ENCODE peak calls at places on chromosomes 12 and 14, in nine cellular contexts. One of them, this sample, is unnamed.

GRCh38 chr14:101132588-101132987 is 229.1 kb upstream of the RTL1 start:
- DNase-seq in IMR-90: no peak
- DNase-seq in tibial artery: peak; percentile 7
- DNase-seq in fibroblast of pulmonary artery: no peak
- DNase-seq in OCI-LY7: no peak
- DNase-seq in PC-3: no peak
- DNase-seq in nephron progenitor cell: no peak
- DNase-seq in upper lobe of right lung: no peak
- DNase-seq in AG04450: no peak
- DNase-seq in this sample: no peak

GRCh38 chr14:87457727-87458126 is 535.3 kb downstream of the GALC start:
- DNase-seq in nephron progenitor cell: no peak
- DNase-seq in upper lobe of right lung: no peak
- DNase-seq in PC-3: peak; percentile 12
- DNase-seq in tibial artery: no peak
- DNase-seq in AG04450: no peak
- DNase-seq in IMR-90: no peak
- DNase-seq in OCI-LY7: no peak
- DNase-seq in fibroblast of pulmonary artery: no peak
- DNase-seq in this sample: peak; percentile 32

GRCh38 chr14:94115068-94115591 is 4.6 kb downstream of the IFI27 start:
- DNase-seq in upper lobe of right lung: no peak
- DNase-seq in IMR-90: no peak
- DNase-seq in OCI-LY7: no peak
- DNase-seq in fibroblast of pulmonary artery: no peak
- DNase-seq in PC-3: no peak
- DNase-seq in nephron progenitor cell: no peak
- DNase-seq in AG04450: no peak
- DNase-seq in tibial artery: peak; percentile 39
- DNase-seq in this sample: peak; percentile 25

GRCh38 chr14:57485635-57486034 is 8.0 kb downstream of the CCDC198 start:
- DNase-seq in nephron progenitor cell: no peak
- DNase-seq in upper lobe of right lung: no peak
- DNase-seq in AG04450: no peak
- DNase-seq in PC-3: no peak
- DNase-seq in fibroblast of pulmonary artery: no peak
- DNase-seq in IMR-90: no peak
- DNase-seq in OCI-LY7: peak; percentile 71
- DNase-seq in tibial artery: no peak
- DNase-seq in this sample: no peak

GRCh38 chr14:64279719-64280668 is 14.2 kb downstream of the ESR2 start:
- DNase-seq in nephron progenitor cell: no peak
- DNase-seq in AG04450: no peak
- DNase-seq in tibial artery: no peak
- DNase-seq in IMR-90: peak; percentile 24
- DNase-seq in upper lobe of right lung: no peak
- DNase-seq in PC-3: peak; percentile 61
- DNase-seq in fibroblast of pulmonary artery: peak; percentile 4
- DNase-seq in OCI-LY7: no peak
- DNase-seq in this sample: no peak

GRCh38 chr12:11635341-11635740 is 14.1 kb upstream of the ETV6 start:
- DNase-seq in fibroblast of pulmonary artery: no peak
- DNase-seq in PC-3: peak; percentile 51
- DNase-seq in AG04450: no peak
- DNase-seq in nephron progenitor cell: no peak
- DNase-seq in IMR-90: no peak
- DNase-seq in OCI-LY7: no peak
- DNase-seq in upper lobe of right lung: no peak
- DNase-seq in tibial artery: no peak
- DNase-seq in this sample: peak; percentile 81

GRCh38 chr12:98352218-98352811 is 163.1 kb upstream of the TMPO start:
- DNase-seq in upper lobe of right lung: no peak
- DNase-seq in tibial artery: no peak
- DNase-seq in AG04450: peak; percentile 34
- DNase-seq in IMR-90: peak; percentile 91
- DNase-seq in OCI-LY7: no peak
- DNase-seq in fibroblast of pulmonary artery: peak; percentile 85
- DNase-seq in PC-3: peak; percentile 76
- DNase-seq in nephron progenitor cell: no peak
- DNase-seq in this sample: peak; percentile 77

GRCh38 chr14:52299692-52300278 is 14.3 kb upstream of the PTGER2 start:
- DNase-seq in nephron progenitor cell: no peak
- DNase-seq in upper lobe of right lung: no peak
- DNase-seq in fibroblast of pulmonary artery: peak; percentile 72
- DNase-seq in OCI-LY7: peak; percentile 57
- DNase-seq in IMR-90: peak; percentile 71
- DNase-seq in tibial artery: no peak
- DNase-seq in AG04450: no peak
- DNase-seq in PC-3: peak; percentile 80
- DNase-seq in this sample: peak; percentile 60

GRCh38 chr12:66813137-66813867 is 134.4 kb upstream of the GRIP1 start:
- DNase-seq in nephron progenitor cell: no peak
- DNase-seq in tibial artery: no peak
- DNase-seq in IMR-90: no peak
- DNase-seq in upper lobe of right lung: no peak
- DNase-seq in AG04450: no peak
- DNase-seq in OCI-LY7: peak; percentile 57
- DNase-seq in fibroblast of pulmonary artery: no peak
- DNase-seq in PC-3: peak; percentile 65
- DNase-seq in this sample: peak; percentile 57

GRCh38 chr12:56300644-56301464 is 724 bp upstream of the CS start:
- DNase-seq in tibial artery: no peak
- DNase-seq in PC-3: no peak
- DNase-seq in OCI-LY7: no peak
- DNase-seq in IMR-90: no peak
- DNase-seq in nephron progenitor cell: no peak
- DNase-seq in fibroblast of pulmonary artery: no peak
- DNase-seq in upper lobe of right lung: no peak
- DNase-seq in AG04450: no peak
- DNase-seq in this sample: no peak

GRCh38 chr14:76855066-76855465 is 28.9 kb downstream of the LRRC74A start:
- DNase-seq in OCI-LY7: no peak
- DNase-seq in tibial artery: no peak
- DNase-seq in AG04450: no peak
- DNase-seq in fibroblast of pulmonary artery: no peak
- DNase-seq in PC-3: no peak
- DNase-seq in IMR-90: no peak
- DNase-seq in nephron progenitor cell: no peak
- DNase-seq in upper lobe of right lung: no peak
- DNase-seq in this sample: no peak

GRCh38 chr12:113196996-113197395 is 11.5 kb downstream of the RITA1 start:
- DNase-seq in AG04450: no peak
- DNase-seq in nephron progenitor cell: peak; percentile 45
- DNase-seq in OCI-LY7: peak; percentile 87
- DNase-seq in IMR-90: peak; percentile 78
- DNase-seq in fibroblast of pulmonary artery: peak; percentile 88
- DNase-seq in tibial artery: peak; percentile 78
- DNase-seq in PC-3: peak; percentile 88
- DNase-seq in upper lobe of right lung: no peak
- DNase-seq in this sample: peak; percentile 88

GRCh38 chr14:57209561-57209960 is 59.1 kb downstream of the EXOC5 start:
- DNase-seq in IMR-90: peak; percentile 73
- DNase-seq in fibroblast of pulmonary artery: peak; percentile 47
- DNase-seq in AG04450: peak; percentile 29
- DNase-seq in tibial artery: no peak
- DNase-seq in nephron progenitor cell: no peak
- DNase-seq in PC-3: peak; percentile 73
- DNase-seq in OCI-LY7: no peak
- DNase-seq in upper lobe of right lung: no peak
- DNase-seq in this sample: no peak

GRCh38 chr12:116969615-116970575 is 59.1 kb downstream of the FBXW8 start:
- DNase-seq in PC-3: no peak
- DNase-seq in upper lobe of right lung: no peak
- DNase-seq in OCI-LY7: no peak
- DNase-seq in fibroblast of pulmonary artery: peak; percentile 24
- DNase-seq in nephron progenitor cell: no peak
- DNase-seq in tibial artery: no peak
- DNase-seq in AG04450: no peak
- DNase-seq in IMR-90: no peak
- DNase-seq in this sample: no peak

GRCh38 chr12:78611504-78611903 is 253.1 kb upstream of the SYT1 start:
- DNase-seq in AG04450: no peak
- DNase-seq in upper lobe of right lung: no peak
- DNase-seq in PC-3: no peak
- DNase-seq in OCI-LY7: no peak
- DNase-seq in nephron progenitor cell: no peak
- DNase-seq in tibial artery: no peak
- DNase-seq in fibroblast of pulmonary artery: no peak
- DNase-seq in IMR-90: no peak
- DNase-seq in this sample: no peak

GRCh38 chr14:104957146-104958113 is 20.7 kb downstream of the AHNAK2 start:
- DNase-seq in IMR-90: no peak
- DNase-seq in PC-3: peak; percentile 46
- DNase-seq in fibroblast of pulmonary artery: no peak
- DNase-seq in upper lobe of right lung: no peak
- DNase-seq in OCI-LY7: no peak
- DNase-seq in AG04450: no peak
- DNase-seq in nephron progenitor cell: no peak
- DNase-seq in tibial artery: no peak
- DNase-seq in this sample: no peak

GRCh38 chr14:68931474-68932051 is 47.5 kb downstream of the ACTN1 start:
- DNase-seq in IMR-90: no peak
- DNase-seq in OCI-LY7: no peak
- DNase-seq in AG04450: no peak
- DNase-seq in tibial artery: no peak
- DNase-seq in nephron progenitor cell: no peak
- DNase-seq in fibroblast of pulmonary artery: no peak
- DNase-seq in upper lobe of right lung: no peak
- DNase-seq in PC-3: no peak
- DNase-seq in this sample: no peak

GRCh38 chr14:63510538-63510937 is 32.6 kb downstream of the PPP2R5E start:
- DNase-seq in tibial artery: no peak
- DNase-seq in upper lobe of right lung: no peak
- DNase-seq in PC-3: no peak
- DNase-seq in OCI-LY7: no peak
- DNase-seq in fibroblast of pulmonary artery: no peak
- DNase-seq in IMR-90: peak; percentile 73
- DNase-seq in nephron progenitor cell: no peak
- DNase-seq in AG04450: peak; percentile 21
- DNase-seq in this sample: no peak

GRCh38 chr12:52063986-52064649 is 5.7 kb upstream of the ATG101 start:
- DNase-seq in OCI-LY7: no peak
- DNase-seq in fibroblast of pulmonary artery: peak; percentile 93
- DNase-seq in IMR-90: peak; percentile 97
- DNase-seq in tibial artery: no peak
- DNase-seq in AG04450: peak; percentile 79
- DNase-seq in PC-3: peak; percentile 18
- DNase-seq in upper lobe of right lung: no peak
- DNase-seq in nephron progenitor cell: no peak
- DNase-seq in this sample: peak; percentile 33

GRCh38 chr12:114729731-114730130 is 45.8 kb upstream of the TBX3 start:
- DNase-seq in nephron progenitor cell: no peak
- DNase-seq in fibroblast of pulmonary artery: peak; percentile 8
- DNase-seq in IMR-90: peak; percentile 87
- DNase-seq in PC-3: peak; percentile 47
- DNase-seq in upper lobe of right lung: no peak
- DNase-seq in OCI-LY7: no peak
- DNase-seq in AG04450: no peak
- DNase-seq in tibial artery: no peak
- DNase-seq in this sample: peak; percentile 17

GRCh38 chr12:104177663-104178501 is 37.7 kb upstream of the TXNRD1 start:
- DNase-seq in tibial artery: peak; percentile 93
- DNase-seq in OCI-LY7: no peak
- DNase-seq in AG04450: peak; percentile 89
- DNase-seq in fibroblast of pulmonary artery: peak; percentile 99
- DNase-seq in IMR-90: peak; percentile 97
- DNase-seq in nephron progenitor cell: no peak
- DNase-seq in upper lobe of right lung: peak; percentile 69
- DNase-seq in PC-3: peak; percentile 85
- DNase-seq in this sample: peak; percentile 96
- TF ChIP-seq CTCF in tibial artery: no peak
- TF ChIP-seq CTCF in OCI-LY7: peak; percentile 33
- TF ChIP-seq CTCF in AG04450: peak; percentile 53
- TF ChIP-seq CTCF in fibroblast of pulmonary artery: peak; percentile 40
- TF ChIP-seq CTCF in IMR-90: peak; percentile 65
- TF ChIP-seq CTCF in nephron progenitor cell: no peak
- TF ChIP-seq CTCF in upper lobe of right lung: peak; percentile 38
- TF ChIP-seq CTCF in PC-3: peak; percentile 81
- TF ChIP-seq CTCF in this sample: peak; percentile 56

DNA sequence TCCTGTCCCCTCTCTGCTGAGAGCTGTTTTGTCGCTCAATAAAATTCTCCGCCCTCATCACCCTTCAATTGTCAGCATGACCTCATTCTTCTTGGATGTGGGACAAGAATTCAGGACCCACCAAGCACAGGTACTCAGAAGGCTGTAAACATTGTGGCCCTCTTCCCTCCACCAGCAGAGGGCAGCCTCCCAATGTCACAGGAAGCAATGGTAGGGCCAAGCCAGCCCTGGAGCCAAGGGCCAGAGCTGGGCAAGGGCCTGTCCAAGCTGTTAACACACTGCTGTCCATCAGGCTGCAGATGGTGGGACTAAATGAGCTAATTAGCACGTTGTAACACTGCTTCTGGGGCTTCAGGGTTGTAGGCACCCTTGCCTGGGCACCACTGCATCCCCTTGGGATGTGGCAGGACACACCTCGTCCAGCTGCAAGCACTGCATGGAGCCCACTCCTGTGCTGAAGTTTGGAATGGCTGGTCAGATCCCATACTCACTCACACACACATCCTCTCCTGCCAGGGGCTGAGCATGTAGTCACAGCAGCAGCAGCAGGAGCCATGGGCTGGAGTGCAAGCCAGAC is 62.7 kb upstream of the HECTD1 start:
- DNase-seq in IMR-90: no peak
- DNase-seq in upper lobe of right lung: peak; percentile 69
- DNase-seq in tibial artery: no peak
- DNase-seq in fibroblast of pulmonary artery: no peak
- DNase-seq in nephron progenitor cell: no peak
- DNase-seq in OCI-LY7: peak; percentile 37
- DNase-seq in AG04450: no peak
- DNase-seq in PC-3: no peak
- DNase-seq in this sample: peak; percentile 17
- TF ChIP-seq CTCF in IMR-90: peak; percentile 15
- TF ChIP-seq CTCF in upper lobe of right lung: peak; percentile 47
- TF ChIP-seq CTCF in tibial artery: peak; percentile 12
- TF ChIP-seq CTCF in fibroblast of pulmonary artery: peak; percentile 34
- TF ChIP-seq CTCF in nephron progenitor cell: no peak
- TF ChIP-seq CTCF in OCI-LY7: peak; percentile 54
- TF ChIP-seq CTCF in AG04450: no peak
- TF ChIP-seq CTCF in PC-3: peak; percentile 43
- TF ChIP-seq CTCF in this sample: peak; percentile 27

GRCh38 chr12:7583471-7583870 is 79.9 kb upstream of the CD163 start:
- DNase-seq in upper lobe of right lung: peak; percentile 57
- DNase-seq in OCI-LY7: no peak
- DNase-seq in nephron progenitor cell: no peak
- DNase-seq in fibroblast of pulmonary artery: no peak
- DNase-seq in tibial artery: no peak
- DNase-seq in IMR-90: no peak
- DNase-seq in AG04450: no peak
- DNase-seq in PC-3: no peak
- DNase-seq in this sample: no peak

GRCh38 chr12:7588703-7589329 is 76.9 kb downstream of the APOBEC1 start:
- DNase-seq in nephron progenitor cell: no peak
- DNase-seq in OCI-LY7: peak; percentile 59
- DNase-seq in fibroblast of pulmonary artery: peak; percentile 35
- DNase-seq in upper lobe of right lung: no peak
- DNase-seq in tibial artery: peak; percentile 71
- DNase-seq in AG04450: no peak
- DNase-seq in PC-3: peak; percentile 59
- DNase-seq in IMR-90: peak; percentile 12
- DNase-seq in this sample: peak; percentile 81
- TF ChIP-seq CTCF in nephron progenitor cell: no peak
- TF ChIP-seq CTCF in OCI-LY7: peak; percentile 78
- TF ChIP-seq CTCF in fibroblast of pulmonary artery: peak; percentile 45
- TF ChIP-seq CTCF in upper lobe of right lung: peak; percentile 61
- TF ChIP-seq CTCF in tibial artery: peak; percentile 33
- TF ChIP-seq CTCF in AG04450: peak; percentile 54
- TF ChIP-seq CTCF in PC-3: peak; percentile 57
- TF ChIP-seq CTCF in IMR-90: peak; percentile 38
- TF ChIP-seq CTCF in this sample: peak; percentile 58

GRCh38 chr12:45446013-45446412 is 230.1 kb downstream of the ANO6 start:
- DNase-seq in fibroblast of pulmonary artery: peak; percentile 33
- DNase-seq in PC-3: no peak
- DNase-seq in upper lobe of right lung: no peak
- DNase-seq in AG04450: no peak
- DNase-seq in nephron progenitor cell: no peak
- DNase-seq in tibial artery: no peak
- DNase-seq in IMR-90: no peak
- DNase-seq in OCI-LY7: no peak
- DNase-seq in this sample: no peak
- TF ChIP-seq CTCF in fibroblast of pulmonary artery: no peak
- TF ChIP-seq CTCF in PC-3: no peak
- TF ChIP-seq CTCF in upper lobe of right lung: no peak
- TF ChIP-seq CTCF in AG04450: no peak
- TF ChIP-seq CTCF in nephron progenitor cell: no peak
- TF ChIP-seq CTCF in tibial artery: no peak
- TF ChIP-seq CTCF in IMR-90: no peak
- TF ChIP-seq CTCF in OCI-LY7: no peak
- TF ChIP-seq CTCF in this sample: no peak

This sample was measured in MCF 10A.